ENCODE peak calls at places on chromosomes 16 and 17, in eight cellular contexts. Q is PC-9, J is neuronal stem cell, I is pancreas, H is ovary, T is testis, K is right cardiac atrium, Z is psoas muscle. B is an unnamed sample.

GRCh38 chr16:74296120-74296464 is 522 bp upstream of the PSMD7 start:
- DNase-seq in Q (no peak), J (peak; percentile 12), I (no peak), H (no peak), T (no peak), K (no peak), Z (no peak), B (no peak)

GRCh38 chr17:17836818-17837379 is at the start of gene SREBF1:
- DNase-seq in Q (peak; percentile 72), J (peak; percentile 80), I (peak; percentile 67), H (peak; percentile 70), T (peak; percentile 68), K (peak; percentile 87), Z (peak; percentile 76), B (no peak)

GRCh38 chr17:76585048-76585648 is 512 bp downstream of the ST6GALNAC2 start:
- DNase-seq in Q (no peak), J (peak; percentile 36), I (no peak), H (peak; percentile 44), T (no peak), K (peak; percentile 74), Z (no peak), B (peak; percentile 55)

GRCh38 chr16:20767577-20767976 is 3.8 kb downstream of the ACSM3 start:
- DNase-seq in Q (no peak), J (no peak), I (no peak), H (no peak), T (no peak), K (no peak), Z (no peak), B (no peak)

GRCh38 chr17:81867952-81868673 is 3.0 kb downstream of the ARHGDIA start:
- DNase-seq in Q (no peak), J (no peak), I (peak; percentile 62), H (peak; percentile 44), T (no peak), K (peak; percentile 71), Z (no peak), B (no peak)

GRCh38 chr17:14297161-14297851 is 3.6 kb upstream of the HS3ST3B1 start:
- DNase-seq in Q (no peak), J (peak; percentile 55), I (no peak), H (peak; percentile 50), T (no peak), K (peak; percentile 70), Z (peak; percentile 67), B (no peak)

GRCh38 chr16:68901910-68902309 is 58.6 kb downstream of the TANGO6 start:
- DNase-seq in Q (no peak), J (no peak), I (no peak), H (no peak), T (no peak), K (no peak), Z (no peak), B (no peak)

GRCh38 chr16:68756250-68757051 is 19.4 kb downstream of the CDH1 start:
- DNase-seq in Q (peak; percentile 89), J (no peak), I (peak; percentile 75), H (no peak), T (no peak), K (no peak), Z (no peak), B (peak; percentile 84)

GRCh38 chr16:7016986-7017385 is 315.7 kb upstream of the RBFOX1 start:
- DNase-seq in Q (no peak), J (no peak), I (no peak), H (no peak), T (no peak), K (no peak), Z (no peak), B (no peak)

GRCh38 chr17:73042809-73043685 is 49.4 kb downstream of the SLC39A11 start:
- DNase-seq in Q (no peak), J (no peak), I (no peak), H (no peak), T (no peak), K (peak; percentile 61), Z (no peak), B (no peak)

GRCh38 chr17:79836952-79837887 is 2.0 kb downstream of the CBX4 start:
- DNase-seq in Q (peak; percentile 89), J (no peak), I (peak; percentile 95), H (peak; percentile 56), T (peak; percentile 60), K (peak; percentile 88), Z (peak; percentile 86), B (peak; percentile 94)

GRCh38 chr16:2520784-2521577 is 810 bp downstream of the AMDHD2 start:
- DNase-seq in Q (peak; percentile 34), J (no peak), I (peak; percentile 51), H (no peak), T (no peak), K (peak; percentile 75), Z (peak; percentile 67), B (no peak)

GRCh38 chr16:57401943-57402640 is 2.5 kb upstream of the CCL17 start:
- DNase-seq in Q (no peak), J (no peak), I (no peak), H (no peak), T (no peak), K (no peak), Z (peak; percentile 34), B (no peak)

GRCh38 chr17:51166987-51167931 is 1.0 kb downstream of the NME2 start:
- DNase-seq in Q (peak; percentile 68), J (peak; percentile 39), I (peak; percentile 70), H (peak; percentile 74), T (peak; percentile 58), K (peak; percentile 65), Z (peak; percentile 75), B (peak; percentile 44)

GRCh38 chr16:47461598-47462266 is 601 bp downstream of the PHKB start:
- DNase-seq in Q (peak; percentile 37), J (no peak), I (no peak), H (no peak), T (no peak), K (no peak), Z (no peak), B (peak; percentile 34)

GRCh38 chr16:47470810-47471209 is 9.7 kb downstream of the PHKB start:
- DNase-seq in Q (no peak), J (no peak), I (no peak), H (no peak), T (no peak), K (no peak), Z (no peak), B (no peak)

GRCh38 chr16:73781297-73781696 is 515.3 kb upstream of the PSMD7 start:
- DNase-seq in Q (no peak), J (no peak), I (no peak), H (no peak), T (no peak), K (no peak), Z (no peak), B (no peak)

GRCh38 chr17:227581-228222 is 46.3 kb upstream of the DOC2B start:
- DNase-seq in Q (no peak), J (no peak), I (peak; percentile 13), H (no peak), T (no peak), K (no peak), Z (peak; percentile 15), B (no peak)

GRCh38 chr17:226108-226772 is 44.8 kb upstream of the DOC2B start:
- DNase-seq in Q (no peak), J (no peak), I (peak; percentile 7), H (no peak), T (no peak), K (peak; percentile 36), Z (peak; percentile 16), B (no peak)

GRCh38 chr17:226773-227580 is 45.5 kb upstream of the DOC2B start:
- DNase-seq in Q (no peak), J (no peak), I (peak; percentile 23), H (no peak), T (no peak), K (peak; percentile 57), Z (peak; percentile 50), B (no peak)

GRCh38 chr17:223723-224471 is 42.4 kb upstream of the DOC2B start:
- DNase-seq in Q (no peak), J (no peak), I (peak; percentile 28), H (no peak), T (no peak), K (peak; percentile 5), Z (peak; percentile 32), B (no peak)

GRCh38 chr17:225551-225950 is 44.1 kb upstream of the DOC2B start:
- DNase-seq in Q (no peak), J (no peak), I (peak; percentile 14), H (no peak), T (no peak), K (peak; percentile 5), Z (peak; percentile 29), B (no peak)
- H3K4me1 ChIP-seq in Q (no peaks in the 10 kb centered on the region), J (peaks cover 9% of the 10 kb centered on the region), I (no peaks in the 10 kb centered on the region), H (no peaks in the 10 kb centered on the region), T (no peaks in the 10 kb centered on the region), K (peaks cover 3% of the 10 kb centered on the region), Z (no peaks in the 10 kb centered on the region), B (peaks cover 7% of the 10 kb centered on the region)

DNA sequence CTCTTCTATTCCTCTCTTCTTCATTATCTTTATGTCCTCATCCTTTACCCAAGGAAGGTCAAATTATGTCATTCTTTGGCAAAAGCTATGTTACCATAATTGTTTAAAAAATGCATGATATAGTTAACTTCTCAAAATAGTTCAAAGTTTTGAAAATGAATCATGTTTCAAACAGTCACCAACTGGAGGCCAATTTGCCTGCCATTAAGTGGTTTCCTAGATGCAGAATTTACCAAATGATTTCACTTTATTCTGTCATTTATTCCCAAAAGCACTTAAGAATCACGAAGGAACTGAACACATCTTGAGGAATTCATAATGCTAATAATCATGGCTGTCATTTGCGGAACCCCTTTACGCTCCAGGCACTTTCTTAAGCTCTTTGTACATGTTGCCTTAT is 190.9 kb upstream of the CDH11 start:
- DNase-seq in Q (no peak), J (no peak), I (no peak), H (no peak), T (no peak), K (no peak), Z (no peak), B (no peak)
- H3K4me3 ChIP-seq in Q (no peak overlapping the region), J (no peak overlapping the region), I (no peak overlapping the region), H (no peak overlapping the region), T (no peak overlapping the region), K (no peak overlapping the region), Z (no peak overlapping the region), B (no peak overlapping the region)

GRCh38 chr16:88783391-88784073 is 1.5 kb downstream of the PIEZO1 start:
- DNase-seq in Q (no peak), J (no peak), I (no peak), H (no peak), T (no peak), K (peak; percentile 80), Z (peak; percentile 49), B (peak; percentile 50)
- H3K4me1 ChIP-seq in Q (peaks cover 37% of the 10 kb centered on the region), J (peaks cover 12% of the 10 kb centered on the region), I (no peaks in the 10 kb centered on the region), H (peaks cover 28% of the 10 kb centered on the region), T (peaks cover 12% of the 10 kb centered on the region), K (peaks cover 4% of the 10 kb centered on the region), Z (peaks cover 15% of the 10 kb centered on the region), B (peaks cover 51% of the 10 kb centered on the region)

GRCh38 chr16:54291107-54291980 is 4.8 kb upstream of the IRX3 start:
- DNase-seq in Q (no peak), J (peak; percentile 29), I (no peak), H (no peak), T (no peak), K (no peak), Z (no peak), B (no peak)

GRCh38 chr16:54288592-54289241 is 2.1 kb upstream of the IRX3 start:
- DNase-seq in Q (no peak), J (no peak), I (no peak), H (no peak), T (no peak), K (no peak), Z (no peak), B (no peak)

GRCh38 chr16:54287758-54288591 is 1.4 kb upstream of the IRX3 start:
- DNase-seq in Q (peak; percentile 27), J (peak; percentile 24), I (no peak), H (peak; percentile 21), T (no peak), K (peak; percentile 83), Z (peak; percentile 61), B (peak; percentile 46)

GRCh38 chr16:54290203-54291106 is 3.9 kb upstream of the IRX3 start:
- DNase-seq in Q (no peak), J (peak; percentile 41), I (no peak), H (no peak), T (no peak), K (peak; percentile 66), Z (no peak), B (no peak)

GRCh38 chr16:54289242-54290051 is 2.9 kb upstream of the IRX3 start:
- DNase-seq in Q (no peak), J (peak; percentile 56), I (no peak), H (peak; percentile 12), T (no peak), K (peak; percentile 64), Z (no peak), B (no peak)
- H3K4me3 ChIP-seq in Q (no peak overlapping the region), J (no peak overlapping the region), I (no peak overlapping the region), H (no peak overlapping the region), T (no peak overlapping the region), K (no peak overlapping the region), Z (no peak overlapping the region), B (no peak overlapping the region)